ENCODE peak calls at places on chromosome 16, in seven cellular contexts. One of them, this sample, is unnamed.

GRCh38 chr16:15958703-15959348 is 9.4 kb downstream of the ABCC1 start:
- DNase-seq in dorsolateral prefrontal cortex: no peak
- DNase-seq in effector memory CD4-positive, alpha-beta T cell: no peak
- DNase-seq in tibial artery: no peak
- DNase-seq in A549: no peak
- DNase-seq in cardiac fibroblast: no peak
- DNase-seq in AG09309: no peak
- DNase-seq in this sample: no peak

GRCh38 chr16:57475711-57476339 is 10.5 kb downstream of the DOK4 start:
- DNase-seq in tibial artery: no peak
- DNase-seq in dorsolateral prefrontal cortex: no peak
- DNase-seq in effector memory CD4-positive, alpha-beta T cell: peak
- DNase-seq in A549: peak
- DNase-seq in cardiac fibroblast: peak
- DNase-seq in AG09309: no peak
- DNase-seq in this sample: no peak

GRCh38 chr16:86604436-86605220 is 26.3 kb downstream of the FOXL1 start:
- DNase-seq in A549: no peak
- DNase-seq in tibial artery: no peak
- DNase-seq in AG09309: no peak
- DNase-seq in cardiac fibroblast: no peak
- DNase-seq in dorsolateral prefrontal cortex: no peak
- DNase-seq in effector memory CD4-positive, alpha-beta T cell: peak
- DNase-seq in this sample: no peak

GRCh38 chr16:5175263-5175662 is 77.7 kb upstream of the EEF2KMT start:
- DNase-seq in A549: no peak
- DNase-seq in cardiac fibroblast: no peak
- DNase-seq in effector memory CD4-positive, alpha-beta T cell: no peak
- DNase-seq in AG09309: no peak
- DNase-seq in dorsolateral prefrontal cortex: peak
- DNase-seq in tibial artery: no peak
- DNase-seq in this sample: no peak

GRCh38 chr16:1890701-1891035 is 18.7 kb upstream of the MEIOB start:
- DNase-seq in cardiac fibroblast: no peak
- DNase-seq in effector memory CD4-positive, alpha-beta T cell: no peak
- DNase-seq in AG09309: no peak
- DNase-seq in dorsolateral prefrontal cortex: no peak
- DNase-seq in tibial artery: no peak
- DNase-seq in A549: no peak
- DNase-seq in this sample: no peak

GRCh38 chr16:69187891-69188451 is 1.0 kb downstream of the SNTB2 start:
- DNase-seq in tibial artery: peak
- DNase-seq in cardiac fibroblast: peak
- DNase-seq in dorsolateral prefrontal cortex: no peak
- DNase-seq in effector memory CD4-positive, alpha-beta T cell: peak
- DNase-seq in A549: peak
- DNase-seq in AG09309: no peak
- DNase-seq in this sample: no peak

GRCh38 chr16:46583036-46583435 is 38.1 kb downstream of the SHCBP1 start:
- DNase-seq in A549: no peak
- DNase-seq in dorsolateral prefrontal cortex: no peak
- DNase-seq in cardiac fibroblast: no peak
- DNase-seq in AG09309: no peak
- DNase-seq in effector memory CD4-positive, alpha-beta T cell: no peak
- DNase-seq in tibial artery: no peak
- DNase-seq in this sample: no peak

GRCh38 chr16:57505169-57505568 is 18.9 kb upstream of the DOK4 start:
- DNase-seq in cardiac fibroblast: no peak
- DNase-seq in A549: no peak
- DNase-seq in AG09309: no peak
- DNase-seq in effector memory CD4-positive, alpha-beta T cell: no peak
- DNase-seq in dorsolateral prefrontal cortex: no peak
- DNase-seq in tibial artery: no peak
- DNase-seq in this sample: no peak

GRCh38 chr16:80896778-80897177 is 92.4 kb upstream of the CDYL2 start:
- DNase-seq in AG09309: no peak
- DNase-seq in dorsolateral prefrontal cortex: no peak
- DNase-seq in cardiac fibroblast: no peak
- DNase-seq in tibial artery: no peak
- DNase-seq in A549: no peak
- DNase-seq in effector memory CD4-positive, alpha-beta T cell: no peak
- DNase-seq in this sample: no peak

GRCh38 chr16:48564544-48565444 is 45.2 kb downstream of the N4BP1 start:
- DNase-seq in tibial artery: no peak
- DNase-seq in dorsolateral prefrontal cortex: no peak
- DNase-seq in AG09309: no peak
- DNase-seq in A549: no peak
- DNase-seq in effector memory CD4-positive, alpha-beta T cell: no peak
- DNase-seq in cardiac fibroblast: no peak
- DNase-seq in this sample: no peak
- H3K4me3 ChIP-seq in tibial artery: no peak
- H3K4me3 ChIP-seq in dorsolateral prefrontal cortex: no peak
- H3K4me3 ChIP-seq in AG09309: no peak
- H3K4me3 ChIP-seq in A549: no peak
- H3K4me3 ChIP-seq in effector memory CD4-positive, alpha-beta T cell: no peak
- H3K4me3 ChIP-seq in cardiac fibroblast: no peak
- H3K4me3 ChIP-seq in this sample: no peak

GRCh38 chr16:14187517-14188338 is 116.6 kb downstream of the MRTFB start:
- DNase-seq in cardiac fibroblast: no peak
- DNase-seq in effector memory CD4-positive, alpha-beta T cell: no peak
- DNase-seq in tibial artery: no peak
- DNase-seq in AG09309: no peak
- DNase-seq in dorsolateral prefrontal cortex: no peak
- DNase-seq in A549: no peak
- DNase-seq in this sample: no peak
- H3K4me3 ChIP-seq in cardiac fibroblast: no peak
- H3K4me3 ChIP-seq in effector memory CD4-positive, alpha-beta T cell: no peak
- H3K4me3 ChIP-seq in tibial artery: peak
- H3K4me3 ChIP-seq in AG09309: peak
- H3K4me3 ChIP-seq in dorsolateral prefrontal cortex: peak
- H3K4me3 ChIP-seq in A549: no peak
- H3K4me3 ChIP-seq in this sample: no peak

DNA sequence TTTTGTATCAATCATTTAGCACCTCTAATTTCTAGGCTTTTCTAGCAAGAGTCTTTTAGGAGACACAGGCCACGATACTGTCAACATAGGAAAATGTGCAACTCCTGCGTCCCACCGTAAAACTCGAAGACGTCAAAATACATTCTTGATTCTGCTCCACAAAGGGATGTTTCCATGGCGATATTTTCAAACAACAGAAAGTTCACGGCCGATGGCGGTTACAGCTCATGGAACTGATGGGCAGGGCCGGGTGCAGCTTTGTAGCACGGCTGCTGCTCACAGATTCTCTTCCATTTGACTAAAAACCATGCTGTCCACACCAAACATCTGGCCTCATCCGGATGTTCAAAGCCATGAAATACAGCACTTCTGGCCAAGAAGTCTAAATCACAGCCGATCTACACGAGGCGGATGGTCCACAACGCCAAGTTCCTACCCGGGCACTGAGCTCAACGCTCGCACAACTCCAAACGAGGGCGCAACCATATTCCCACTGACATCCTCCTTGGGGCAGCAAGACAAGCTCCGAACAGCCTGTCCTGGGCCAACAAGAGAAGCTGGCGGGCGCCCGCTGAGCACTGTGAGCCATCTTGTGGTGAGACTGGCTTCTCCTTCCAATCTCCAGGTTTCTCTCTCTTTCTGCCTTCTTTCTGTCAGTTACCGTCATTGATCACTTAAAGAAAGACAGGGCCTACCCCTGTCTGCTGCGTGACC is 79.8 kb downstream of the ZNF778 start:
- DNase-seq in dorsolateral prefrontal cortex: no peak
- DNase-seq in AG09309: no peak
- DNase-seq in cardiac fibroblast: no peak
- DNase-seq in tibial artery: no peak
- DNase-seq in effector memory CD4-positive, alpha-beta T cell: no peak
- DNase-seq in A549: no peak
- DNase-seq in this sample: no peak
- H3K4me3 ChIP-seq in dorsolateral prefrontal cortex: no peak
- H3K4me3 ChIP-seq in AG09309: no peak
- H3K4me3 ChIP-seq in cardiac fibroblast: no peak
- H3K4me3 ChIP-seq in tibial artery: no peak
- H3K4me3 ChIP-seq in effector memory CD4-positive, alpha-beta T cell: no peak
- H3K4me3 ChIP-seq in A549: no peak
- H3K4me3 ChIP-seq in this sample: no peak

DNA sequence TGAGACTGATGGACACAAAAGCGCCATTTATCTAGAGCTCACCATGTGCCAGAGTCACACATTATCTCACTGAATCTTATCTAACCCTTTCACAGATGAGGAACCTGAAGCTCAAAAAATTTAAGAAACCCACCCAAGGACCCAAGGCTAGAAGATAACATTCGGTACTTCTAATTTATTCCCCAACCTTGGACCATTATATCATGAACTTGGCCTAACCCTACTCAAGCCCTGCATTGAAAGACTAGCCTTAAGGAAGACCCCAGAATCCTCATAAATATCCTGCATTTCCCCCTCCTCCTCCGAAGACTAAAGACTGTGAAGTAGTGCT is 548 bp upstream of the DYNC1LI2 start:
- DNase-seq in effector memory CD4-positive, alpha-beta T cell: no peak
- DNase-seq in dorsolateral prefrontal cortex: no peak
- DNase-seq in cardiac fibroblast: no peak
- DNase-seq in tibial artery: no peak
- DNase-seq in A549: no peak
- DNase-seq in AG09309: no peak
- DNase-seq in this sample: no peak
- H3K4me3 ChIP-seq in effector memory CD4-positive, alpha-beta T cell: peak
- H3K4me3 ChIP-seq in dorsolateral prefrontal cortex: peak
- H3K4me3 ChIP-seq in cardiac fibroblast: no peak
- H3K4me3 ChIP-seq in tibial artery: peak
- H3K4me3 ChIP-seq in A549: peak
- H3K4me3 ChIP-seq in AG09309: peak
- H3K4me3 ChIP-seq in this sample: peak

DNA sequence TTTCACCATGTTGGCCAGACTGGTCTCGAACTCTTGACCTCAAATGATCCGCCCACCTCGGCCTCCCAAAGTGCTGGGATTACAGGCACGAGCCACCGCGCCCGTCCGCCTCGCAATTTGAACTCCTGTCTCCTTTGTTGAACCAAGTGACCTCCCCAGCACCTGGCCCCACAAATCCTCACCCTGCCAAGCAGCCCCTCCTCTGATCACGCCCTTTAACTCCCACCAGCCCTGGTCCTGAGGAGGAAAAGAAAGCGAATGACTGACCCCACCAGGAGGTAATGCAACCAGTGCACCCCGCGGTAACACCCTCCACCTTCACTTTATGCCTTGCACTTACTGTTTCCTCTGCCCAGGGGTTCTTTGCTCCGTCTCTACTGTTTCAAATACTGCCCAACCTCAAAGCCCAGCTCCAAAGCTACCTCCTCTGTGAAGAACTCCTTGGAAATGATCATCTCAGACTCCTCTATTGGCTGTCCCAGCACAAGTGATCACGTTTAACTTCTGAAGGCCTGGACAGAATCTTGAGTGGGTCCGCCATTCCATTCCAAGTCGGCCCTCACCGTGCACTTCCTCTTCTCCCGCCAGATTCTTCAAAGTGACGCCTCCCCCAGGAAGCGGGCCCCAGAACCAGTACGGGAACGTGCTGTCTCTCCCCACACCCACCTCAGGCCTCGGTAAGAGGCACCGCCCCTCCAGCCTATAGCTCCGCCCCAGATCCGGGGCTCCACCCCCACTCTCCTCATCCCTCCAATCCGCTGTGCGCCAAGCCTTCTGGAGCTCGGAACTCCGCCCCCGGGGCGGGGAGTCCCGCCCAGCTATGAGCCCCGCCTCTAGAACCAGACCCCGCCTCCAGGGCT is 4.4 kb downstream of the CD19 start:
- DNase-seq in A549: peak
- DNase-seq in cardiac fibroblast: peak
- DNase-seq in effector memory CD4-positive, alpha-beta T cell: peak
- DNase-seq in AG09309: no peak
- DNase-seq in dorsolateral prefrontal cortex: peak
- DNase-seq in tibial artery: peak
- DNase-seq in this sample: no peak
- H3K4me3 ChIP-seq in A549: no peak
- H3K4me3 ChIP-seq in cardiac fibroblast: peak
- H3K4me3 ChIP-seq in effector memory CD4-positive, alpha-beta T cell: no peak
- H3K4me3 ChIP-seq in AG09309: no peak
- H3K4me3 ChIP-seq in dorsolateral prefrontal cortex: peak
- H3K4me3 ChIP-seq in tibial artery: no peak
- H3K4me3 ChIP-seq in this sample: no peak

GRCh38 chr16:789451-789850 is 1.0 kb downstream of the CHTF18 start:
- DNase-seq in effector memory CD4-positive, alpha-beta T cell: no peak
- DNase-seq in AG09309: no peak
- DNase-seq in cardiac fibroblast: no peak
- DNase-seq in A549: no peak
- DNase-seq in tibial artery: no peak
- DNase-seq in dorsolateral prefrontal cortex: no peak
- DNase-seq in this sample: no peak
- H3K4me3 ChIP-seq in effector memory CD4-positive, alpha-beta T cell: no peak
- H3K4me3 ChIP-seq in AG09309: peak
- H3K4me3 ChIP-seq in cardiac fibroblast: no peak
- H3K4me3 ChIP-seq in A549: peak
- H3K4me3 ChIP-seq in tibial artery: no peak
- H3K4me3 ChIP-seq in dorsolateral prefrontal cortex: peak
- H3K4me3 ChIP-seq in this sample: no peak

GRCh38 chr16:78709137-78709871 is 609.9 kb downstream of the WWOX start:
- DNase-seq in tibial artery: no peak
- DNase-seq in effector memory CD4-positive, alpha-beta T cell: no peak
- DNase-seq in cardiac fibroblast: no peak
- DNase-seq in A549: no peak
- DNase-seq in dorsolateral prefrontal cortex: no peak
- DNase-seq in AG09309: no peak
- DNase-seq in this sample: no peak

GRCh38 chr16:78704421-78704820 is 605.0 kb downstream of the WWOX start:
- DNase-seq in effector memory CD4-positive, alpha-beta T cell: no peak
- DNase-seq in A549: no peak
- DNase-seq in dorsolateral prefrontal cortex: no peak
- DNase-seq in AG09309: no peak
- DNase-seq in cardiac fibroblast: peak
- DNase-seq in tibial artery: no peak
- DNase-seq in this sample: no peak

GRCh38 chr16:78706637-78707036 is 607.2 kb downstream of the WWOX start:
- DNase-seq in AG09309: no peak
- DNase-seq in A549: no peak
- DNase-seq in effector memory CD4-positive, alpha-beta T cell: no peak
- DNase-seq in tibial artery: no peak
- DNase-seq in dorsolateral prefrontal cortex: no peak
- DNase-seq in cardiac fibroblast: no peak
- DNase-seq in this sample: no peak

GRCh38 chr16:78705694-78706093 is 606.2 kb downstream of the WWOX start:
- DNase-seq in cardiac fibroblast: no peak
- DNase-seq in dorsolateral prefrontal cortex: no peak
- DNase-seq in A549: peak
- DNase-seq in tibial artery: no peak
- DNase-seq in effector memory CD4-positive, alpha-beta T cell: no peak
- DNase-seq in AG09309: no peak
- DNase-seq in this sample: no peak

GRCh38 chr16:78703951-78704350 is 604.5 kb downstream of the WWOX start:
- DNase-seq in tibial artery: no peak
- DNase-seq in dorsolateral prefrontal cortex: no peak
- DNase-seq in AG09309: no peak
- DNase-seq in A549: no peak
- DNase-seq in cardiac fibroblast: peak
- DNase-seq in effector memory CD4-positive, alpha-beta T cell: no peak
- DNase-seq in this sample: no peak
- H3K4me3 ChIP-seq in tibial artery: no peak
- H3K4me3 ChIP-seq in dorsolateral prefrontal cortex: no peak
- H3K4me3 ChIP-seq in AG09309: no peak
- H3K4me3 ChIP-seq in A549: no peak
- H3K4me3 ChIP-seq in cardiac fibroblast: no peak
- H3K4me3 ChIP-seq in effector memory CD4-positive, alpha-beta T cell: no peak
- H3K4me3 ChIP-seq in this sample: no peak

GRCh38 chr16:51113254-51114125 is 37.6 kb downstream of the SALL1 start:
- DNase-seq in AG09309: no peak
- DNase-seq in effector memory CD4-positive, alpha-beta T cell: no peak
- DNase-seq in cardiac fibroblast: no peak
- DNase-seq in dorsolateral prefrontal cortex: no peak
- DNase-seq in A549: no peak
- DNase-seq in tibial artery: no peak
- DNase-seq in this sample: no peak
- H3K4me3 ChIP-seq in AG09309: no peak
- H3K4me3 ChIP-seq in effector memory CD4-positive, alpha-beta T cell: no peak
- H3K4me3 ChIP-seq in cardiac fibroblast: no peak
- H3K4me3 ChIP-seq in dorsolateral prefrontal cortex: peak
- H3K4me3 ChIP-seq in A549: no peak
- H3K4me3 ChIP-seq in tibial artery: no peak
- H3K4me3 ChIP-seq in this sample: peak

This sample was measured in astrocyte of the cerebellum.